ENCODE peak calls at places on chromosomes 13 and 19, in eight cellular contexts. S is activated CD4-positive, alpha-beta T cell treated with anti-CD3 and anti-CD28 coated beads, Interleukin-2, amount 10 ng/mL, durations not matched to agents 7 days and 5 days; F is Kasumi-1; N is mucosa of descending colon; W is T-helper 1 cell; Z is nucleus accumbens; E is NAMALWA; X is neural crest cell. T is an unnamed sample.

GRCh38 chr19:6970478-6970877 is 50.8 kb downstream of the MBD3L2B start:
- DNase-seq in N (no peak), W (no peak), S (no peak), X (no peak), E (peak; percentile 70), F (peak; percentile 72), Z (no peak), T (no peak)

GRCh38 chr13:29125934-29126424 is 305.8 kb downstream of the MTUS2 start:
- DNase-seq in N (no peak), X (no peak), S (no peak), W (no peak), E (no peak), F (peak; percentile 1), Z (no peak), T (no peak)

GRCh38 chr13:113328851-113329250 is 31.8 kb downstream of the LAMP1 start:
- DNase-seq in Z (no peak), N (no peak), E (no peak), S (no peak), X (no peak), F (no peak), W (no peak), T (no peak)

GRCh38 chr13:27619711-27620376 is 485 bp downstream of the LNX2 start:
- DNase-seq in Z (peak; percentile 57), X (peak; percentile 23), F (no peak), S (peak; percentile 51), W (peak; percentile 9), E (peak; percentile 59), N (peak; percentile 71), T (no peak)

GRCh38 chr19:53977991-53978731 is 13.3 kb upstream of the CACNG6 start:
- DNase-seq in F (no peak), W (no peak), S (peak; percentile 12), X (peak; percentile 70), Z (peak; percentile 87), N (no peak), E (peak; percentile 36), T (peak; percentile 96)

GRCh38 chr13:72368031-72368430 is 359.4 kb downstream of the MZT1 start:
- DNase-seq in S (no peak), F (no peak), W (no peak), N (no peak), Z (no peak), E (no peak), X (no peak), T (no peak)

GRCh38 chr13:47628666-47629065 is 372.4 kb downstream of the SUCLA2 start:
- DNase-seq in N (no peak), S (no peak), W (no peak), F (no peak), X (no peak), Z (no peak), E (no peak), T (no peak)

GRCh38 chr13:46385946-46386345 is 1.1 kb downstream of the RUBCNL start:
- DNase-seq in Z (no peak), W (no peak), E (peak; percentile 53), X (peak; percentile 13), N (no peak), S (no peak), F (no peak), T (no peak)

GRCh38 chr13:112510002-112510780 is 77.8 kb downstream of the TUBGCP3 start:
- DNase-seq in W (no peak), Z (no peak), X (peak; percentile 33), N (no peak), F (peak; percentile 71), E (peak; percentile 76), S (no peak), T (peak; percentile 69)

GRCh38 chr13:28001049-28001448 is 12.6 kb upstream of the URAD start:
- DNase-seq in E (no peak), F (no peak), X (no peak), Z (no peak), S (no peak), W (no peak), N (no peak), T (no peak)

GRCh38 chr13:45416521-45417125 is 1.6 kb downstream of the SLC25A30 start:
- DNase-seq in W (no peak), N (no peak), E (peak; percentile 45), F (no peak), X (no peak), Z (no peak), S (no peak), T (no peak)

GRCh38 chr13:22076658-22077057 is 405.8 kb downstream of the FGF9 start:
- DNase-seq in S (no peak), Z (no peak), X (no peak), W (no peak), E (no peak), N (no peak), F (no peak), T (no peak)

GRCh38 chr13:112893570-112894422 is 75.2 kb upstream of the MCF2L start:
- DNase-seq in E (peak; percentile 77), X (peak; percentile 34), F (no peak), N (peak; percentile 68), S (no peak), W (no peak), Z (no peak), T (no peak)

GRCh38 chr13:27147530-27148170 is 24.0 kb downstream of the USP12 start:
- DNase-seq in F (no peak), Z (no peak), X (no peak), E (peak; percentile 29), N (no peak), W (no peak), S (no peak), T (no peak)

GRCh38 chr19:45099465-45100201 is 6.7 kb downstream of the PPP1R37 start:
- DNase-seq in Z (no peak), W (no peak), F (no peak), S (no peak), N (no peak), X (no peak), E (no peak), T (no peak)

GRCh38 chr13:33125821-33126570 is 109.8 kb downstream of the KL start:
- DNase-seq in X (no peak), E (no peak), F (no peak), Z (no peak), N (no peak), S (no peak), W (no peak), T (no peak)

GRCh38 chr13:31107109-31107508 is 54.6 kb downstream of the HSPH1 start:
- DNase-seq in N (no peak), Z (no peak), E (no peak), S (no peak), F (no peak), X (no peak), W (no peak), T (no peak)

GRCh38 chr13:67299072-67299635 is 69.0 kb upstream of the PCDH9 start:
- DNase-seq in W (no peak), N (no peak), F (no peak), S (no peak), E (no peak), Z (no peak), X (no peak), T (no peak)

GRCh38 chr19:45468159-45468651 is 409 bp downstream of the FOSB start:
- DNase-seq in Z (peak; percentile 28), N (peak; percentile 78), X (peak; percentile 19), F (peak; percentile 8), S (peak; percentile 65), E (no peak), W (no peak), T (no peak)

GRCh38 chr13:28499579-28499978 is 4.7 kb upstream of the FLT1 start:
- DNase-seq in F (no peak), Z (no peak), S (no peak), X (no peak), W (no peak), E (no peak), N (no peak), T (no peak)

GRCh38 chr19:38209152-38209551 is 14.9 kb downstream of the DPF1 start:
- DNase-seq in S (no peak), F (no peak), E (no peak), X (no peak), N (no peak), W (no peak), Z (no peak), T (no peak)

GRCh38 chr13:51858433-51859247 is 3.1 kb upstream of the CCDC70 start:
- DNase-seq in E (no peak), S (no peak), F (no peak), W (no peak), X (no peak), N (no peak), Z (no peak), T (no peak)

GRCh38 chr13:101875717-101876393 is 423.4 kb downstream of the ITGBL1 start:
- DNase-seq in X (no peak), E (no peak), Z (no peak), S (no peak), N (no peak), W (no peak), F (no peak), T (no peak)

GRCh38 chr19:46840157-46840942 is 10.3 kb downstream of the AP2S1 start:
- DNase-seq in E (peak; percentile 82), Z (no peak), N (no peak), X (peak; percentile 46), W (peak; percentile 25), F (peak; percentile 51), S (peak; percentile 58), T (peak; percentile 43)

GRCh38 chr13:48531416-48532145 is 1.3 kb downstream of the RCBTB2 start:
- DNase-seq in E (peak; percentile 7), W (no peak), X (no peak), S (peak; percentile 16), Z (no peak), N (no peak), F (peak; percentile 40), T (no peak)

GRCh38 chr19:52398091-52398461 is 427 bp downstream of the ZNF528 start:
- DNase-seq in S (no peak), E (no peak), N (no peak), W (no peak), Z (no peak), X (no peak), F (no peak), T (no peak)

GRCh38 chr19:10219678-10220077 is 11.5 kb downstream of the S1PR2 start:
- DNase-seq in Z (no peak), W (peak; percentile 16), S (peak; percentile 33), N (no peak), F (peak; percentile 48), E (peak; percentile 86), X (no peak), T (no peak)

GRCh38 chr13:76884571-76885202 is 1.5 kb downstream of the KCTD12 start:
- DNase-seq in E (no peak), Z (no peak), W (no peak), F (no peak), N (no peak), S (no peak), X (no peak), T (no peak)

GRCh38 chr19:43777163-43777700 is 3.5 kb downstream of the KCNN4 start:
- DNase-seq in S (peak; percentile 45), X (no peak), F (peak; percentile 97), W (no peak), E (peak; percentile 55), N (no peak), Z (no peak), T (no peak)

GRCh38 chr19:40689339-40690049 is 957 bp downstream of the NUMBL start:
- DNase-seq in W (no peak), X (no peak), F (no peak), N (peak; percentile 74), E (peak; percentile 29), Z (no peak), S (peak; percentile 16), T (no peak)

GRCh38 chr13:20035130-20035529 is 76.6 kb downstream of the ZMYM2 start:
- DNase-seq in E (no peak), W (no peak), F (no peak), X (no peak), Z (no peak), S (no peak), N (no peak), T (no peak)

GRCh38 chr19:7397687-7398086 is 49.0 kb downstream of the ARHGEF18 start:
- DNase-seq in W (no peak), Z (no peak), F (no peak), S (no peak), N (no peak), E (no peak), X (no peak), T (no peak)

GRCh38 chr13:100208596-100208995 is 119.7 kb downstream of the PCCA start:
- DNase-seq in F (no peak), X (no peak), S (no peak), W (no peak), N (no peak), Z (no peak), E (no peak), T (no peak)

GRCh38 chr13:73657821-73658540 is 476.2 kb downstream of the KLF12 start:
- DNase-seq in X (no peak), W (no peak), N (peak; percentile 50), E (no peak), S (no peak), Z (peak; percentile 8), F (no peak), T (no peak)

T was measured in head of caudate nucleus.